ENCODE peak calls at places on chromosomes 7 and 10, in six cellular contexts. U is GM23248; Y is H1; V is OCI-LY7; A is CD8-positive, alpha-beta T cell; X is astrocyte. B is an unnamed sample.

GRCh38 chr7:110397927-110398660 is 692.8 kb upstream of the LRRN3 start:
- DNase-seq in U (no peak), Y (no peak), V (no peak), A (no peak), X (no peak), B (peak; percentile 19)

GRCh38 chr10:116470768-116471415 is 43.2 kb downstream of the PNLIPRP3 start:
- DNase-seq in U (peak; percentile 70), Y (peak; percentile 62), V (peak; percentile 4), A (no peak), X (no peak), B (peak; percentile 83)

GRCh38 chr10:132146271-132146671 is 40.5 kb upstream of the DPYSL4 start:
- DNase-seq in U (no peak), Y (no peak), V (no peak), A (no peak), X (no peak), B (peak; percentile 32)

GRCh38 chr10:113534428-113534827 is 18.4 kb upstream of the HABP2 start:
- DNase-seq in U (no peak), Y (no peak), V (no peak), A (no peak), X (no peak), B (no peak)

GRCh38 chr10:98141484-98142073 is 7.1 kb downstream of the R3HCC1L start:
- DNase-seq in U (no peak), Y (no peak), V (peak; percentile 50), A (no peak), X (no peak), B (no peak)

GRCh38 chr7:85104432-85105205 is 82.2 kb downstream of the SEMA3D start:
- DNase-seq in U (peak; percentile 65), Y (no peak), V (no peak), A (no peak), X (no peak), B (no peak)

GRCh38 chr10:44234471-44234850 is 150.4 kb downstream of the CXCL12 start:
- DNase-seq in U (peak; percentile 12), Y (no peak), V (no peak), A (no peak), X (peak; percentile 27), B (peak; percentile 62)

GRCh38 chr10:72637398-72637857 is 11.5 kb upstream of the MICU1 start:
- DNase-seq in U (peak; percentile 87), Y (no peak), V (no peak), A (no peak), X (peak; percentile 77), B (peak; percentile 46)

GRCh38 chr7:139883814-139884213 is 54.8 kb downstream of the TBXAS1 start:
- DNase-seq in U (no peak), Y (no peak), V (no peak), A (no peak), X (no peak), B (no peak)

GRCh38 chr7:44267719-44268413 is 57.5 kb downstream of the CAMK2B start:
- DNase-seq in U (no peak), Y (no peak), V (no peak), A (no peak), X (no peak), B (no peak)

GRCh38 chr10:47404446-47404845 is 20.4 kb upstream of the ZNF488 start:
- DNase-seq in U (no peak), Y (no peak), V (no peak), A (no peak), X (no peak), B (peak; percentile 57)

GRCh38 chr7:74454948-74455804 is 1.5 kb downstream of the GTF2IRD1 start:
- DNase-seq in U (peak; percentile 23), Y (no peak), V (no peak), A (no peak), X (no peak), B (no peak)

GRCh38 chr10:92997620-92998019 is 63.0 kb upstream of the CYP26C1 start:
- DNase-seq in U (peak; percentile 21), Y (no peak), V (no peak), A (no peak), X (no peak), B (no peak)

GRCh38 chr7:111198255-111198654 is 107.3 kb downstream of the LRRN3 start:
- DNase-seq in U (peak; percentile 99), Y (no peak), V (no peak), A (no peak), X (peak; percentile 100), B (no peak)

GRCh38 chr10:51083280-51083986 is 9.1 kb downstream of the PRKG1 start:
- DNase-seq in U (no peak), Y (peak; percentile 53), V (no peak), A (no peak), X (no peak), B (peak; percentile 87)

GRCh38 chr7:16918288-16918895 is 36.6 kb upstream of the AGR3 start:
- DNase-seq in U (peak; percentile 65), Y (no peak), V (peak; percentile 36), A (peak; percentile 19), X (peak; percentile 14), B (peak; percentile 52)

GRCh38 chr7:120732256-120732655 is 125.7 kb downstream of the TSPAN12 start:
- DNase-seq in U (peak; percentile 9), Y (no peak), V (no peak), A (no peak), X (no peak), B (no peak)

DNA sequence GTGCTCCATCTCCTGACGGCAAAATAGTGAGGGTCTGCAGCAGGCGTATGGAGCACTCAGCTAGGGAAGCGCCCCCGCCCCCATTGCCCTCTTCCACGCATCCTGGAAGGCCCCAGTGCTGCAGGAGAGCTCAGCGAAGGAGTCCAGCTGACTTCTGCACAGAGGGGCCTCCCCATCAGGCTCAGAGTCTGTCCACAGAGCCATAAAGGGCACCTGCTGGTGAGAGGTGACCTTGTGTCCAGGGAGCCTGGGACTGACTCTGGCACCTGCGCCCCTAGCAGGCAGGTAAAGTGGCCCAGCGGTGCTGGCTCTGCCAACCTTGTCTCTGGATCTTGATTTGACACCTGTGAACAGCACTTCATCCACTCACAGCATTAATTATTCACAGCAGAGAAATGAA is 59.7 kb downstream of the VOPP1 start:
- DNase-seq in U (no peak), Y (no peak), V (no peak), A (no peak), X (no peak), B (no peak)
- H3K4me3 ChIP-seq in U (no peak overlapping the region), Y (no peak overlapping the region), V (no peak overlapping the region), A (no peak overlapping the region), X (no peak overlapping the region), B (no peak overlapping the region)

DNA sequence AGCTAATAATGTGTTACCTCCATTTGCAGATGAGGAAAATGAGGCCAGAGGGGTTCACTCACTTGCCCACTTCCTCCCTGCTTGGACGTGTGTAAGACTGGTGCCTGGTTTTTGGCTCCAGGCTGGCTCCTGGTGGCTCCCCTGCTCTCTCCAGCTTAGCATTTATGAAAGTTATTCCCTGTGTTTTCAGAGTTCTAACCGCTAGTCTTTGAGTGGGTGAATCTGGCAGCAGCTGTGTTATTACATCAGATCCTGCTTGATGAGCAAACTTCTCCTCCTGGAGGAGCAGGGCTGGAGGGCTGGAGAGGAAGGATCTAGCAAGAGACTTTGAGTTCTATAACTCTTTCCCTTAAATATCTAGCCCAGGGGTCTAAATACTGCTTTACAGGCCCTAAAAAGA is 80.9 kb upstream of the AGBL3 start:
- DNase-seq in U (peak; percentile 96), Y (no peak), V (no peak), A (no peak), X (peak; percentile 94), B (no peak)
- H3K4me1 ChIP-seq in U (peaks cover 87% of the 10 kb centered on the region), Y (no peaks in the 10 kb centered on the region), V (no peaks in the 10 kb centered on the region), A (no peaks in the 10 kb centered on the region), X (peaks cover 18% of the 10 kb centered on the region), B (no peaks in the 10 kb centered on the region)

DNA sequence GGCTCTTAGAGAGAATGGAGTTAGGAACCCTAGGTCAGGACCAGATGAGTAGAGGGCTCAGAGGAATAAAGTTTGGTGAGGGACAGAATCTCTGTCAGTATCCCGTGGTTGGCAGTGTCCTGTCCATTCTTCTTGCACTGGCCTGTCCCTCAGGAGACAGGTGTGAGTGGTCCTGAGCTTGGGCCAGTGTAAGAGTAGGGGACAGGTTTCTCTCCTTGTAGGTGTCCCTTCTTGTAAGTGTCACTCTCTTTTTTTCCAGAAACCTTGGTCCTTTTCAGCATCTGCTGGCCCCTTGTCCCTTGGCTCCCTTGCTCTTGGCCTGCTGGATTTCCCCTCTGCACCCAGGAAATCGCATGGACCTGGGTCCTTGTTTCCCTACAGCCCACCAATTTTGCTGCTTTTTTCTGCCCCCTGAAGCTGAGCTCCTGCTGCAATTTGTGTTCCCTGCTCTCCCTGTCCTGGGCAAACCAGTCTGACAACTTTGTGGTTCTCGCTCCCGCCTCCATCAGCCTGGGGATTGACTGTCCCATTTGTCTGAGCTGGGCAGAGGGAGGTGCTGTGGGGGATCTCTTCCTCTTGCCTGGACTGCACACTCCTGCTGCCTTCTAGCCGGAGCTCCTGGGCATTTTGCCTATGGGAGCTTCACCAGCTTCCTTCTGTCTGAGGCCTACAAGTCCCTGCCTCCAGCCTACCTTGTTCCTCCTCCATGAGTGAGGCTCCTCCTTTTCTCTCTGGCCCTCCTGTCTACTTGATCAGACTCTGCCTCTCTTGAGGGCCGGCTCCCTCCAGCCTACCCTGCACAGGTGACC is 6.5 kb downstream of the TSPAN14 start:
- DNase-seq in U (peak; percentile 54), Y (peak; percentile 77), V (no peak), A (no peak), X (peak; percentile 59), B (peak; percentile 93)
- H3K4me3 ChIP-seq in U (no peak overlapping the region), Y (no peak overlapping the region), V (peak overlapping the region; percentile 28), A (peak overlapping the region; percentile 51), X (no peak overlapping the region), B (no peak overlapping the region)

DNA sequence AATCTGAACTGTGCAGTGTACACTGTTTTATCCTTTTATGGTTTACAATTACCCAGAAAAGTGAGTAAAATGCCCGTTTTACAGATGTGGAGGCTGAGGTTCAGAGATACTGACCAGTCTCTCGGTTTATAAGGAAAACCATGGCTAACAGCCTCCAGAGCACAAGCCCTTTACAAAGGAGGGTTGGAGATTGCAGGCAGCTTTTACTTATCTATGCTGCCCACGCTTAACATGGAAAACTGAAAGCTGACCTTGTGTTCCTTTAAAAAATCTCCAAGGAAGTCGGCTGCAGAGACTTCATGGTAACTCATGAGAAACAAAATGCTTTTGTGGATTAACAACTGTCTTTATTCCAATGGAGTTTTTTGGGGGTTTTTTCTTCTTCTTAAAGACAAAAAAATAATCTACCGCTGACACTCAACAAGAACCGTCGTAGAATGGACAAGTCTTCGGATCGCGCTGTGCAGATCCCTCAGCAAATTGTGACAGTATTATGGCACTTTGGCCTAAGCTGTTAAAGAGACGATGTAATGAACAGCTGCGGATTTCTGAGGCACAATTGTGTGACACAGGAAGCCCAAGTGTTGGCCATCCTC is 652 bp upstream of the SLF2 start:
- DNase-seq in U (peak; percentile 44), Y (no peak), V (no peak), A (no peak), X (peak; percentile 43), B (peak; percentile 17)
- H3K4me1 ChIP-seq in U (peaks cover 27% of the 10 kb centered on the region), Y (peaks cover 13% of the 10 kb centered on the region), V (peaks cover 61% of the 10 kb centered on the region), A (peaks cover 21% of the 10 kb centered on the region), X (peaks cover 20% of the 10 kb centered on the region), B (peaks cover 6% of the 10 kb centered on the region)

B was measured in mesendoderm.